ENCODE peak calls at places on chromosomes 1 and 21, in four cellular contexts. S, J, Z and D are unnamed samples.

GRCh38 chr1:175935566-175936115 is 192.2 kb upstream of the TNR start:
- DNase-seq in S (no peak), J (no peak), Z (no peak), D (no peak)

GRCh38 chr1:98468111-98468717 is 193.3 kb upstream of the SNX7 start:
- DNase-seq in S (peak), J (peak), Z (peak), D (no peak)

GRCh38 chr1:186682721-186683120 is 2.5 kb upstream of the PTGS2 start:
- DNase-seq in S (no peak), J (no peak), Z (no peak), D (no peak)

GRCh38 chr1:176205322-176205914 is 1.7 kb downstream of the COP1 start:
- DNase-seq in S (no peak), J (no peak), Z (no peak), D (no peak)

GRCh38 chr1:41358152-41358937 is 2.9 kb upstream of the FOXO6 start:
- DNase-seq in S (no peak), J (no peak), Z (no peak), D (no peak)

GRCh38 chr1:220113136-220113695 is 19.3 kb downstream of the IARS2 start:
- DNase-seq in S (no peak), J (peak), Z (no peak), D (no peak)

GRCh38 chr1:31155216-31155806 is 84.4 kb downstream of the NKAIN1 start:
- DNase-seq in S (no peak), J (peak), Z (peak), D (peak)

GRCh38 chr1:96309783-96310182 is 411.8 kb upstream of the PTBP2 start:
- DNase-seq in S (no peak), J (no peak), Z (no peak), D (no peak)

GRCh38 chr1:246114369-246114768 is 392.7 kb downstream of the SMYD3 start:
- DNase-seq in S (no peak), J (no peak), Z (no peak), D (no peak)

GRCh38 chr1:57007472-57007871 is 41.7 kb upstream of the C8B start:
- DNase-seq in S (no peak), J (no peak), Z (no peak), D (no peak)

GRCh38 chr1:228647523-228648444 is 87.5 kb upstream of the RHOU start:
- DNase-seq in S (peak), J (peak), Z (peak), D (peak)

GRCh38 chr1:58628987-58629598 is 52.0 kb upstream of the TACSTD2 start:
- DNase-seq in S (no peak), J (no peak), Z (no peak), D (no peak)

GRCh38 chr1:30407030-30407861 is 316.1 kb downstream of the MATN1 start:
- DNase-seq in S (no peak), J (no peak), Z (no peak), D (no peak)

DNA sequence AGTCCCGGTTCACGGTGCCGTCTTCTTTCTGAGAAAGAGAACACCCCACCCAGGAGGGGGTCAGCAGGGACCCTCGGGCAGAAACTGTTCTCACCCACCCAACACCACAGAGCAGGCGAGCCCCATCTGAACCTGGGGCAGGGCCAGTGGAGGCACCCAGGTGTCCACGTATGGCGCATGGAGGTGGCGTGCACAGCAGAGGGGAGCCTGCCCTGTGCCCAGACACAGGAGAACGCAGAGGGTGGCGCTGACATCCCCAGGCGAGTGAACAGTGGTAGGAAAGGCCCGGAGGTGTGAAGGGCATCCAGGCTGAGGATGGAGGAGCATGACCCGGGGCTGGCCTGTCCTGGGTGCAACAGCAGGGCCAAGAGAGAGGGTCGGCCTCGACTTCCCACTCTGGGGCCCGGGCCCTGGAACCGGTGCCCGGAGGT is 91.1 kb downstream of the STUM start:
- DNase-seq in S (no peak), J (no peak), Z (no peak), D (no peak)
- TF ChIP-seq MAX in S (no peak), J (no peak), Z (no peak), D (no peak)

DNA sequence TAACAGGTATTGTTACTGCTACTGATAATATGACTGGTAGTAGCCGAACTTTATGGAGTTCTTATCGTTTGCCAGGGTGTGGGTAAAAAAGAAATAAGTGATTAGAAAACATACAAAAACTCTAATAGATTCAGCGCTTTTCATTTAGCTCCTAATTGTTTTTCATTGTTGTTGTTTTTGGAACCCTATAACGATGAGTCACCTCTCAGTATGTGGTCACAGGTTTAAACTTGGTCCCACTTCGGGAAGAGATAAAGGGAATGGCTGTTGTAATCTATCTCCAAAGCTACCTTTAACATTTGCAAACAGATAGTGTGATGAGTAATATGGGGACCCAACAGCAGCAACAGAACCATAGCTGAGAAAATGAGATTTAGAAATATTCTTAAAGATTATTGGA is 62.7 kb upstream of the BCL10 start:
- DNase-seq in S (peak), J (peak), Z (no peak), D (no peak)
- H3K4me3 ChIP-seq in S (no peak), J (no peak), Z (no peak), D (no peak)

DNA sequence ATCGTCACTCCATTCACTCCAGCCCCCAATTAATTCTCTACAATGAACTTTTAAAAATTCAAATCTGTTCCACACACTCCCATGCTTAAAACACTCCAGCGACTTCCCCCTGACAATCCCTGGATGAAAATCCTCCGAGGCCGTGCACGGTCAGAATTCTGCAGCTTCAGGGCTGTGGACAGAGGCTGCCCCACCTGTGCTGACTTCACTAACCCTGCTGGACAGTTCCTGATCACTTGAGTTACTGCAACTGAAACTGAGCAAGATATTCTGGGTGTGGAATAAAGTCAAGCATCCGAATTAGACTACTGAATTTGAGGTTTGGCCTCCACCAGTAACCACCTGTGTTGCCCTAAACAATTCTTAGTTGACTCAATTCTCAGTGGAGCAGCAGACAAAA is 1.0 kb upstream of the JAK1 start:
- DNase-seq in S (no peak), J (no peak), Z (no peak), D (no peak)
- TF ChIP-seq MAX in S (no peak), J (no peak), Z (no peak), D (no peak)

DNA sequence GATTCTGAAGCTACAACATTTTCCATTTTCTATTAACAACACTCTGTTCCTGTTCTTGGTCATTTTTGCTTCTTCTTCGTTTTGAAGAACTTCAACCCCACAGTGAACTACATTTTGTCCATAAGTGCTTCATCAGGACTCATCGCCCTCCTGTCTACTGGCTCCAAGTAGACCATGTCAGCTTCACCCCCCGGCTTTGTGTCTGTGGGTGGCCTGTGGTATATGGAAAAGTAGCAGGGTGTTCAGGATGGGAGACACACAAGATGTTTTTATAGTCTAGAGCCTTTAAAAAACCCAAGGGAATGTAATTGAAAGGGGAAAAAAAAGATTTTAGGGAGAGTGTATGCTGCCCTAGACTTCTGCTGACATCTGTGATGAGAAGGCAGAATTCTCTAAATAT is 46.1 kb downstream of the GIPC2 start:
- DNase-seq in S (no peak), J (no peak), Z (no peak), D (no peak)
- H3K4me3 ChIP-seq in S (no peak), J (no peak), Z (no peak), D (no peak)

GRCh38 chr21:44818636-44819011 is 762 bp upstream of the SUMO3 start:
- DNase-seq in S (no peak), J (no peak), Z (no peak), D (no peak)

GRCh38 chr21:44815852-44816628 is 1.8 kb downstream of the SUMO3 start:
- DNase-seq in S (no peak), J (peak), Z (no peak), D (no peak)

GRCh38 chr21:44817506-44817880 is 369 bp downstream of the SUMO3 start:
- DNase-seq in S (peak), J (peak), Z (peak), D (peak)

GRCh38 chr21:44817914-44818635 is at the start of gene SUMO3:
- DNase-seq in S (no peak), J (peak), Z (peak), D (peak)

DNA sequence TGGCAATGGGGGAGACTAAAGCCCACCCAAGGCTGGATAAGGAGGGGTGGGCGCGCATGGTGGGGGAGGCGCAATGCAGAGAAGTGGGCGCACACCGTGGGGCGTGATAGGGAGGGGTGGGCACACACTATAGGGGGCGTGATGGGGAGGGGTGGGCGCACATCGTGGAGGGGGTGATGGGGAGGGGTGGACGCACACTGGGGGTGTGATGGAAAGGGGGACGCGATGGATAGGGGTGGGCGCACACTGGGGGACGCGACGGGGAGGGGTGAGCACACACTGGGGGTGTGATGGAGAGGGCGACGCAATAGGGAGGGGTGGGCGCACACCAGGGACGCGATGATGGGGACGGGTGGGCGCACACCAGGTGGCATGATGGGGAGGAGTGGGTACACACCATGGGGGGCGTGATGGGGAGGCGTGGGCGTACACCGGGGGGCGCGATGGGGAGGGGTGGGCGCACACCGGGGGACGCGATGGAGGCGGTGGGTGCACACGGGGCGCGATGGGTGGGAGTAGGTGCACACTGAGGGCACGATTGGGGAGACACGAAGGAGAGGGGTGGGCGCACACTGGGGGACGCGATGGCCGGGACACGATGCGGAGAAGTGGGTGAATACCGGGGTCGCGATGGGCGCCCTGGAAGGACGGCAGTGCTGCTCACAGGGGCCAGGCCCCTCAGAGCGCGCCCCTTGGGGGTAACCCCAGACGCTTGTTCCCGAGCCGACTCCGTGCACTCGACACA is 929 bp downstream of the SUMO3 start:
- DNase-seq in S (no peak), J (no peak), Z (no peak), D (no peak)
- TF ChIP-seq MAX in S (no peak), J (no peak), Z (no peak), D (no peak)

DNA sequence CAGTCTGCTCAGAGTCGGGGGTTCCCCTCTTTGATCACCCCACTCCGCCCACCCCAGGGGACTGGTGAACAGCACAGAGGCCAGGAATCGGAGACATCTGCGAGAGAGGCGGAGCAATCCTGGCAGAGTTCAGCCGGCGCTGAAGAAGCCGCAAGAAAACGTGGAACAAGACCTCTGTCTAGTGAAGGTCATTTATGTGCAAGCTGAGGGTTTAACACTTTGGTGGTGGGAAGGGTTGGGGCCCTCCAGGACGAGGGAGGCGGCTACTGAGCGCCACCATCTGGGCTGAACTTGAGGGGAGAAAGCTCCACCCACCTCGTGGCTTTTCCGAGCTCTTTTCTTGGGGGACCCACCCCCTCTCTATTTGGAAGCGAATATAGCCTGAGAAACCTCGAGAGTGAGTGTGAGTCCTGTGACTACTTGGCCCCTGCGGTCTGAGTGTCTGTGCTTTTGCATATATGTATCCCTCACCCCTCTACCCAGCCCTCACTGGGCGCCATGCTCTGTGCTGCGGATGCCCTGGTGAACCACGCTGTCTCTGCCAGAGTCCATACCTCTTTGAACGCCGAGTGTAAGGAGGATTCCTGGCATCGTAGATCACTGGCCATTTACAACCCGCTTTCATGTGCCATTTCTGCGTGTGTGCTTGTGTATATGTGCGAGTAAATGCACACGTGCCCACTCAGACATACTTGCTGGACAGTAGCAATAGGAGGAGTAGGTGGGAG is 1.2 kb upstream of the EPHA10 start:
- DNase-seq in S (peak), J (no peak), Z (no peak), D (peak)
- H3K4me3 ChIP-seq in S (no peak), J (no peak), Z (peak), D (peak)

GRCh38 chr1:103945774-103946173 is 196.1 kb downstream of the AMY1C start:
- DNase-seq in S (no peak), J (no peak), Z (no peak), D (no peak)

GRCh38 chr1:103948526-103948925 is 198.8 kb downstream of the AMY1C start:
- DNase-seq in S (no peak), J (no peak), Z (no peak), D (no peak)

GRCh38 chr1:103953386-103953785 is 203.7 kb downstream of the AMY1C start:
- DNase-seq in S (no peak), J (no peak), Z (no peak), D (no peak)

DNA sequence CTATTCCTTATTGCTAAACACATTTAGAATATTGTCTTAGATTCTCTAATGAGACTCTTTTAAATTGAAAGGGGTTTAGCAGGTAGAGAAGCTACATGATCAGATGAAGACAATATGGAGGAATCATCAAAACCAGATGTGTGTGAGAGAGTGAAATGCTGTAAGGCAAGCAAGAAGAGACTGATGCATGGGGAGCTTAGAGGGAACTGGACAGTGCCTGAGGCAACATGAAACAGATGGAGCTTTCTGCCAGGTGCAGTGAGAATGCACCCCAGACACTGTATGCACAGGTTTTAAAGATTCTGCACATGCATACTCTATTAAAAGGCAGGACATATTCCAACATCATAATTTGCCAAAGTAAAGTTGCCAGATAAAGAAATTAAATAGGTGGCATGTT is 200.0 kb downstream of the AMY1C start:
- DNase-seq in S (no peak), J (no peak), Z (no peak), D (no peak)
- TF ChIP-seq MAX in S (no peak), J (no peak), Z (no peak), D (no peak)

DNA sequence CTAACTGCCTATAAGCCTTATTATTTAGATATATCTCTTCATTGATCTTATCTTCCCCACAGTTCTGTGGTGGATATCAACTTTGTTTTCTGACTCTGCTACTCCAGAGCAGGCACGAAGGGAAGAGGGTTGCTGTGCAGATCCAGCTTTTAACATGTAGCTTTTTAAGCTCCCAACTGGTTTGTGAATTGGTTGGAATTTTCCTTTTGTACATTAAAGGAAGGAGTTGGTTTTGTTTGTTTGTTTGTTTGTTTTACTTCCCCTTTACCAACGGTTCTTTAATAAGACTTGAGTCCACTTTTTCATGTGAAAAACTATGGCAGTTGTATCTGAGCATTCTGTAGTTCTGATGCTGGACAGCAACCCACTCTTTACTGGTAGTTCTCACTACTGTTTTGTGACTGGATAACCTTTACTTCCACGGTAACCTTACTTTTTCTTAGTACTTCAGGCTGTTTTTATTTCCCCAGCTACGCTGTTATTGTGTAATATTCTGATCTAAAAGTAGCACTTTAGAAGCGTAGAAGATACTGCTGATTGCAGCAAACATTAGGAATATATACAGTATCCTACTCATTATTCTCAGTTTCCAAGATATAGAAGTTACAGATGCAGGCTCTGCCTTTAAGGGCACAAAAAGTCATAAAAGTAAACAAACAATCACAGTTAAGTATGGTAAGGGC is 1.6 kb downstream of the GNPAT start:
- DNase-seq in S (no peak), J (no peak), Z (no peak), D (no peak)
- H3K4me3 ChIP-seq in S (peak), J (peak), Z (peak), D (peak)